ENCODE peak calls at places on chromosomes 16 and 17, in nine cellular contexts. C is NT2/D1; W is CD8-positive, alpha-beta memory T cell; V is CD4-positive, alpha-beta memory T cell; Q is H1; O is trophoblast cell; E is HCT116; Y is osteoblast; I is fibroblast of lung. U is an unnamed sample.

GRCh38 chr17:13864551-13864950 is 204.8 kb upstream of the COX10 start:
- DNase-seq in C (no peak), W (no peak), V (no peak), Q (no peak), O (no peak), E (no peak), Y (no peak), I (peak; percentile 79), U (no peak)

GRCh38 chr16:642189-643049 is 791 bp downstream of the MCRIP2 start:
- DNase-seq in C (no peak), W (peak; percentile 18), V (peak; percentile 18), Q (peak; percentile 73), O (peak; percentile 57), E (no peak), Y (peak; percentile 96), I (no peak), U (no peak)

GRCh38 chr16:81693467-81694303 is 85.4 kb upstream of the PLCG2 start:
- DNase-seq in C (no peak), W (no peak), V (no peak), Q (no peak), O (peak; percentile 96), E (no peak), Y (peak; percentile 73), I (peak; percentile 74), U (no peak)

GRCh38 chr16:17269434-17269833 is 201.3 kb downstream of the XYLT1 start:
- DNase-seq in C (no peak), W (no peak), V (no peak), Q (no peak), O (no peak), E (no peak), Y (no peak), I (peak; percentile 18), U (no peak)

GRCh38 chr17:81385320-81386111 is 9.7 kb upstream of the BAHCC1 start:
- DNase-seq in C (no peak), W (no peak), V (no peak), Q (no peak), O (no peak), E (no peak), Y (no peak), I (peak; percentile 37), U (no peak)

GRCh38 chr17:57589151-57590034 is 155.7 kb downstream of the CCDC182 start:
- DNase-seq in C (no peak), W (no peak), V (no peak), Q (no peak), O (no peak), E (no peak), Y (peak; percentile 27), I (no peak), U (no peak)

GRCh38 chr17:78592991-78593329 is 15.8 kb upstream of the DNAH17 start:
- DNase-seq in C (no peak), W (no peak), V (no peak), Q (no peak), O (peak; percentile 38), E (no peak), Y (peak; percentile 6), I (no peak), U (no peak)

GRCh38 chr17:82592289-82592683 is 56.0 kb downstream of the WDR45B start:
- DNase-seq in C (no peak), W (no peak), V (no peak), Q (no peak), O (peak; percentile 73), E (no peak), Y (peak; percentile 54), I (peak; percentile 6), U (no peak)

GRCh38 chr17:61403846-61404701 is 4.4 kb downstream of the TBX2 start:
- DNase-seq in C (no peak), W (no peak), V (no peak), Q (peak; percentile 63), O (no peak), E (no peak), Y (peak; percentile 90), I (peak; percentile 76), U (no peak)

GRCh38 chr17:77332034-77332971 is 191.5 kb downstream of the SEC14L1 start:
- DNase-seq in C (no peak), W (peak; percentile 79), V (peak; percentile 76), Q (no peak), O (peak; percentile 73), E (no peak), Y (peak; percentile 1), I (no peak), U (no peak)

GRCh38 chr17:1764274-1764673 is 2.4 kb downstream of the SERPINF1 start:
- DNase-seq in C (no peak), W (peak; percentile 72), V (peak; percentile 82), Q (no peak), O (peak; percentile 25), E (no peak), Y (peak; percentile 94), I (peak; percentile 93), U (no peak)

GRCh38 chr17:68665373-68665772 is 64.2 kb upstream of the FAM20A start:
- DNase-seq in C (no peak), W (no peak), V (no peak), Q (no peak), O (no peak), E (no peak), Y (no peak), I (no peak), U (no peak)

GRCh38 chr17:35079547-35079946 is 16.0 kb upstream of the RFFL start:
- DNase-seq in C (no peak), W (no peak), V (no peak), Q (no peak), O (no peak), E (no peak), Y (no peak), I (peak; percentile 51), U (no peak)

GRCh38 chr16:66536525-66536924 is 13.4 kb downstream of the TK2 start:
- DNase-seq in C (no peak), W (no peak), V (no peak), Q (no peak), O (no peak), E (no peak), Y (peak; percentile 26), I (no peak), U (no peak)

GRCh38 chr17:61511480-61512182 is 59.4 kb downstream of the TBX4 start:
- DNase-seq in C (no peak), W (no peak), V (no peak), Q (no peak), O (no peak), E (no peak), Y (no peak), I (no peak), U (no peak)

GRCh38 chr16:25256821-25257503 is 683 bp downstream of the ZKSCAN2 start:
- DNase-seq in C (no peak), W (peak; percentile 12), V (no peak), Q (no peak), O (no peak), E (no peak), Y (peak; percentile 86), I (no peak), U (no peak)

GRCh38 chr16:25257956-25258855 is 561 bp upstream of the ZKSCAN2 start:
- DNase-seq in C (peak; percentile 80), W (peak; percentile 78), V (peak; percentile 78), Q (peak; percentile 91), O (peak; percentile 83), E (peak; percentile 92), Y (no peak), I (peak; percentile 91), U (no peak)

GRCh38 chr16:25258856-25259179 is 1.2 kb upstream of the ZKSCAN2 start:
- DNase-seq in C (no peak), W (no peak), V (peak; percentile 12), Q (no peak), O (no peak), E (no peak), Y (no peak), I (no peak), U (no peak)

GRCh38 chr16:25257504-25257955 is at the start of gene ZKSCAN2:
- DNase-seq in C (peak; percentile 82), W (peak; percentile 80), V (peak; percentile 80), Q (peak; percentile 88), O (peak; percentile 89), E (peak; percentile 77), Y (peak; percentile 97), I (peak; percentile 89), U (no peak)

DNA sequence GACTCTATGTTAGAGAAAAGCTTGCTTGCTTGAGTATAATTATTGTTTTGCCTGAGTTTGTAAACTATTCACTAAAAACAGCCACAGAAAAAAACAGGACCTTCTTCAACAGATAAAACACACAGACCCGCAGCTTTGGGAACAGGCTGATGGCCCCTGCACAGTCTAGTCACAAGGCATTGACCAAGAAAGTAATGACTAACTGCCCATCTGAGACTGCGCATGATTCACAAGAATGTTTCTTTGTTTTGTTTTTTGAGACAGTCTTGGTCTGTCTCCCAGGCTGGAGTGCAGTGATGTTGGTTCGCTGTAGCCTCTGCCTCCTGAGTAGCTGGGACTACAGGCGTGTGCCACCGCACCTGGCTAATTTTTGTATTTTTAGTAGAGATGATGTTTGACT is 2.8 kb upstream of the ZKSCAN2 start:
- DNase-seq in C (no peak), W (no peak), V (no peak), Q (no peak), O (peak; percentile 79), E (no peak), Y (no peak), I (no peak), U (no peak)
- H3K36me3 ChIP-seq in C (peaks cover 39% of the 10 kb centered on the region), W (peaks cover 6% of the 10 kb centered on the region), V (no peaks in the 10 kb centered on the region), Q (peaks cover 10% of the 10 kb centered on the region), O (peaks cover 2% of the 10 kb centered on the region), E (no peaks in the 10 kb centered on the region), Y (peaks cover 7% of the 10 kb centered on the region), I (no peaks in the 10 kb centered on the region), U (no peaks in the 10 kb centered on the region)

DNA sequence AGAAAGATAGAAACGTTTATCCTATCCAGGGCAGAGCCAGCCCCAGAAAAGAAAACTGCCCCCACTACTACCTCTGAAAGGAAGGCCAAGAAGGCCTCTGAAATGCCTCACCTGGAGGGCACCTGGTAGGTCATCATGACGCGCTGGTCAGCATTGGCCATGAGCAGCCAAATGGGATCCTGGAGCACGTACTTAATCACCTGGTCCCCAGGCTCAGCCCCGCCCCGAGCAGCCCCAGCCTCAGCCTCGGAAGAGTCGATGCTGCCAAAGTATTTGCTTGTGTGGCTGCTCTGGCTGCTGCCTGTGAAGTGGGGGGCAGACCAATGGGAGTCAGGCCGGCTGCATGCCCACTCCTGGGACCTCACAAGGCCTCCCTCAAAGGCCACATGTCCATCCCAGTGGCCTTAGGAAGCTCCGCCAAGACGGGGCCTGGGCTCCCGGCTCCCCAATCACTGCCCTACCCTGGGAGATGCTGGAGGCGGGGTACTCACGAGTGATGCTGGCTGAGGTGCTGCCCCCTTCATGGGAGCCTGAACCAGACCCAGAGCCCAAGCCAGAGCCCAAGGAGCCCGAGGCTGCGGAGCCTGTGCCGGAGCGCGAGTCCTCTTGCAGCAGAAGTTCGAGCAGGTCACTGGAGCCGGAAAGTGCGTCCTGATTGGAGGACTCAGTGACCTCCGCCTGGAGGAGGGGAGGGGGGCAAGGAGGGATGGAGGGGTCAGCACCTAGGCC is 9.9 kb downstream of the PER1 start:
- DNase-seq in C (no peak), W (no peak), V (no peak), Q (no peak), O (no peak), E (no peak), Y (peak; percentile 44), I (no peak), U (no peak)
- H3K36me3 ChIP-seq in C (peaks cover 64% of the 10 kb centered on the region), W (peaks cover 51% of the 10 kb centered on the region), V (peaks cover 66% of the 10 kb centered on the region), Q (peaks cover 26% of the 10 kb centered on the region), O (peaks cover 47% of the 10 kb centered on the region), E (peaks cover 53% of the 10 kb centered on the region), Y (peaks cover 65% of the 10 kb centered on the region), I (peaks cover 29% of the 10 kb centered on the region), U (peaks cover 54% of the 10 kb centered on the region)

GRCh38 chr17:4551141-4551540 is 4.0 kb downstream of the MYBBP1A start:
- DNase-seq in C (no peak), W (no peak), V (no peak), Q (no peak), O (no peak), E (no peak), Y (no peak), I (no peak), U (no peak)
- H3K36me3 ChIP-seq in C (peaks cover 79% of the 10 kb centered on the region), W (peaks cover 51% of the 10 kb centered on the region), V (peaks cover 71% of the 10 kb centered on the region), Q (peaks cover 73% of the 10 kb centered on the region), O (peaks cover 56% of the 10 kb centered on the region), E (peaks cover 82% of the 10 kb centered on the region), Y (peaks cover 62% of the 10 kb centered on the region), I (peaks cover 20% of the 10 kb centered on the region), U (peaks cover 53% of the 10 kb centered on the region)

GRCh38 chr16:68228652-68229051 is 7.3 kb downstream of the ESRP2 start:
- DNase-seq in C (no peak), W (no peak), V (no peak), Q (no peak), O (no peak), E (no peak), Y (no peak), I (no peak), U (no peak)
- H3K36me3 ChIP-seq in C (peaks cover 56% of the 10 kb centered on the region), W (peaks cover 4% of the 10 kb centered on the region), V (peaks cover 19% of the 10 kb centered on the region), Q (peaks cover 40% of the 10 kb centered on the region), O (peaks cover 35% of the 10 kb centered on the region), E (peaks cover 51% of the 10 kb centered on the region), Y (peaks cover 5% of the 10 kb centered on the region), I (peaks cover 2% of the 10 kb centered on the region), U (peaks cover 37% of the 10 kb centered on the region)

U was measured in keratinocyte.